ENCODE peak calls at places on chromosomes 11 and 22, in four cellular contexts. One of them, this sample, is unnamed.

GRCh38 chr11:132365650-132366049 is 995.2 kb downstream of the NTM start:
- DNase-seq in IMR-90: no peak
- DNase-seq in H9: no peak
- DNase-seq in PC-3: no peak
- DNase-seq in this sample: no peak

GRCh38 chr11:76638267-76639197 is 32.0 kb downstream of the LRRC32 start:
- DNase-seq in H9: no peak
- DNase-seq in PC-3: no peak
- DNase-seq in IMR-90: no peak
- DNase-seq in this sample: no peak

GRCh38 chr22:46180370-46181137 is 30.2 kb downstream of the PPARA start:
- DNase-seq in H9: no peak
- DNase-seq in IMR-90: no peak
- DNase-seq in PC-3: no peak
- DNase-seq in this sample: no peak

GRCh38 chr11:76282106-76282630 is 75.9 kb upstream of the WNT11 start:
- DNase-seq in IMR-90: no peak
- DNase-seq in H9: no peak
- DNase-seq in PC-3: no peak
- DNase-seq in this sample: no peak

GRCh38 chr11:1460396-1460795 is 26.2 kb downstream of the MOB2 start:
- DNase-seq in H9: no peak
- DNase-seq in IMR-90: peak; percentile 45
- DNase-seq in PC-3: no peak
- DNase-seq in this sample: no peak

GRCh38 chr11:32094931-32095330 is 4.1 kb downstream of the RCN1 start:
- DNase-seq in IMR-90: no peak
- DNase-seq in PC-3: no peak
- DNase-seq in H9: no peak
- DNase-seq in this sample: no peak

GRCh38 chr11:33952805-33953204 is 60.9 kb upstream of the LMO2 start:
- DNase-seq in PC-3: no peak
- DNase-seq in IMR-90: no peak
- DNase-seq in H9: no peak
- DNase-seq in this sample: no peak

GRCh38 chr11:57275582-57275981 is 38.5 kb upstream of the APLNR start:
- DNase-seq in IMR-90: peak; percentile 23
- DNase-seq in PC-3: no peak
- DNase-seq in H9: no peak
- DNase-seq in this sample: peak; percentile 83

GRCh38 chr11:16178273-16178672 is 178.1 kb downstream of the SOX6 start:
- DNase-seq in PC-3: no peak
- DNase-seq in IMR-90: no peak
- DNase-seq in H9: no peak
- DNase-seq in this sample: no peak

GRCh38 chr22:50737728-50738648 is at the start of gene ACR:
- DNase-seq in H9: no peak
- DNase-seq in IMR-90: no peak
- DNase-seq in PC-3: no peak
- DNase-seq in this sample: no peak

GRCh38 chr22:49011379-49011768 is 816.3 kb downstream of the BRD1 start:
- DNase-seq in PC-3: no peak
- DNase-seq in H9: peak; percentile 10
- DNase-seq in IMR-90: no peak
- DNase-seq in this sample: no peak

GRCh38 chr22:37165066-37165465 is 15.3 kb upstream of the IL2RB start:
- DNase-seq in IMR-90: no peak
- DNase-seq in H9: no peak
- DNase-seq in PC-3: no peak
- DNase-seq in this sample: no peak

GRCh38 chr11:104918113-104918824 is 20.0 kb upstream of the CASP12 start:
- DNase-seq in H9: no peak
- DNase-seq in IMR-90: peak; percentile 93
- DNase-seq in PC-3: peak; percentile 64
- DNase-seq in this sample: peak; percentile 98

GRCh38 chr22:24191893-24192292 is 10.6 kb downstream of the SUSD2 start:
- DNase-seq in PC-3: no peak
- DNase-seq in H9: no peak
- DNase-seq in IMR-90: no peak
- DNase-seq in this sample: no peak

GRCh38 chr11:42960521-42961088 is 351.2 kb upstream of the API5 start:
- DNase-seq in IMR-90: no peak
- DNase-seq in PC-3: no peak
- DNase-seq in H9: no peak
- DNase-seq in this sample: no peak

GRCh38 chr11:74824285-74824982 is 75.8 kb downstream of the RNF169 start:
- DNase-seq in IMR-90: no peak
- DNase-seq in PC-3: no peak
- DNase-seq in H9: no peak
- DNase-seq in this sample: no peak

GRCh38 chr11:122743949-122744876 is 88.7 kb downstream of the UBASH3B start:
- DNase-seq in IMR-90: no peak
- DNase-seq in H9: no peak
- DNase-seq in PC-3: no peak
- DNase-seq in this sample: peak; percentile 82

GRCh38 chr11:75938543-75938942 is 123.5 kb downstream of the UVRAG start:
- DNase-seq in IMR-90: peak; percentile 45
- DNase-seq in PC-3: peak; percentile 17
- DNase-seq in H9: no peak
- DNase-seq in this sample: peak; percentile 53

GRCh38 chr11:74726547-74727182 is 4.6 kb downstream of the CHRDL2 start:
- DNase-seq in H9: peak; percentile 82
- DNase-seq in IMR-90: peak; percentile 85
- DNase-seq in PC-3: peak; percentile 87
- DNase-seq in this sample: peak; percentile 60

GRCh38 chr11:69356703-69357457 is 62.9 kb downstream of the MYEOV start:
- DNase-seq in PC-3: no peak
- DNase-seq in H9: peak; percentile 14
- DNase-seq in IMR-90: no peak
- DNase-seq in this sample: no peak
- H4K20me1 ChIP-seq in PC-3: no peaks in the 10 kb centered on the region
- H4K20me1 ChIP-seq in H9: peaks cover 4% of the 10 kb centered on the region
- H4K20me1 ChIP-seq in IMR-90: no peaks in the 10 kb centered on the region
- H4K20me1 ChIP-seq in this sample: no peaks in the 10 kb centered on the region

DNA sequence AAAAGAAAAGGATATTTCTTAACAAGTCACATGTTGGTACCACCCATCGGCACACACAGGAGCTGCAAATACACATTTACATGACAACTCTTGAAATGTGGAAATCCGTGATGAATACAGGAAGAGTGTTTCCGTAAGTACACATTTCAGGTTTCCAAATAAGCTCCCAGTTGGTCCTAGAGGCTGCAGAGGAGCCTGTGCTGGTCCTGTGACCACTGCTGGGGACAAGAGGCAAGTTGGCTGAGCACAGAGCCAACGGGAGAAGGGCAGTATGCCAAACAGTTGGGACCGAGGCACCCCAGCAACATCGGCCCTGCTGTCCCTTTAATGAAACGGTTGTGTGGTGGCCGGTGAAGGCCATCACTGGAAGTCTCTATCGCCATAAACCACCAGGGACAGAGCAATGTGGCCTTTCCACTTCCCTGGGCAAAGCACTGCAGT is 38.5 kb upstream of the ARFGAP3 start:
- DNase-seq in PC-3: no peak
- DNase-seq in H9: no peak
- DNase-seq in IMR-90: no peak
- DNase-seq in this sample: no peak
- H3K9ac ChIP-seq in PC-3: no peak overlapping the region
- H3K9ac ChIP-seq in H9: no peak overlapping the region
- H3K9ac ChIP-seq in IMR-90: no peak overlapping the region
- H3K9ac ChIP-seq in this sample: no peak overlapping the region

GRCh38 chr11:61832207-61832606 is 4.1 kb downstream of the FADS2 start:
- DNase-seq in H9: no peak
- DNase-seq in PC-3: no peak
- DNase-seq in IMR-90: no peak
- DNase-seq in this sample: no peak
- H4K20me1 ChIP-seq in H9: no peaks in the 10 kb centered on the region
- H4K20me1 ChIP-seq in PC-3: peaks cover 39% of the 10 kb centered on the region
- H4K20me1 ChIP-seq in IMR-90: peaks cover 45% of the 10 kb centered on the region
- H4K20me1 ChIP-seq in this sample: peaks cover 4% of the 10 kb centered on the region

DNA sequence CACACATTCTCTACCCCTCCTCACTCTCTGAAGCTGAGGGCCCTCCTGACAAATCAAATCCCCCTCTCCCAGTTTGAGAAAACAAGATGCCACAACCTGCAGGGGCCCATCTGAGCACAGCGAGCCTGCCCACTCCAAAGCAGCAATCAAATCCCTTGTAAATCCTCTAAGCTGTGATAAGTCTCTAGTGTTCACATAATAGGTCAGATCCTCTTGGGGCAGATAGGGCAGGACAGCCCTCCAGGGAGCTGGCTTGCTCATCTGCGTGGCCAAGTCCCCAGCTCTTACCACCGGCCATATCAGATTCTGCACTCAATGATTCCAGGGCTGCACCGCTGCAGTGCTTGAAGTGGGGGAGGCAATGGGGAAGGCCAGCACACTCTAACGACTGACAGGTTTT is 29.6 kb upstream of the FLI1 start:
- DNase-seq in PC-3: no peak
- DNase-seq in H9: no peak
- DNase-seq in IMR-90: no peak
- DNase-seq in this sample: no peak
- H3K9ac ChIP-seq in PC-3: no peak overlapping the region
- H3K9ac ChIP-seq in H9: no peak overlapping the region
- H3K9ac ChIP-seq in IMR-90: no peak overlapping the region
- H3K9ac ChIP-seq in this sample: no peak overlapping the region

DNA sequence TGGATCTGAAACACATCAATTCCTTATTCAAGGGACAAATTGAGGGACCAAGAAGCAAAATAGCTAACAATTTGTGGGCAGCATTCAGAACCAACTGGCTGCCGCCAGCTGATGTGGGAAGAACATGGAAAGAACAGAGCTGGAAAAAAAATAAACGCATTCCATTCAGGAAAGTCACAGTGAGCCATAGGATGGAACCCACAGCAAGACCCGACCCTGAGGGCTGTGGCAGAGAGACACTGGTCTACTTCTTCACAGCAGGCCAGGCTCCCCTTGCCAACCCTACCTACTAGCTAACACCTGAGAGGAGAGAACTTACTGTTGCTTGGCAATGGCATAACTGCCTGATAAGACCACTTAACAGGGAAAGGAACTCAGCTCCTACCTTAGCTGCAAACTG is 123.5 kb upstream of the APOA1 start:
- DNase-seq in IMR-90: peak; percentile 83
- DNase-seq in PC-3: peak; percentile 76
- DNase-seq in H9: no peak
- DNase-seq in this sample: peak; percentile 23
- H4K20me1 ChIP-seq in IMR-90: peaks cover 8% of the 10 kb centered on the region
- H4K20me1 ChIP-seq in PC-3: peaks cover 9% of the 10 kb centered on the region
- H4K20me1 ChIP-seq in H9: peaks cover 3% of the 10 kb centered on the region
- H4K20me1 ChIP-seq in this sample: peaks cover 6% of the 10 kb centered on the region

GRCh38 chr22:30170126-30170525 is 76.4 kb downstream of the LIF start:
- DNase-seq in PC-3: no peak
- DNase-seq in IMR-90: no peak
- DNase-seq in H9: no peak
- DNase-seq in this sample: no peak
- H3K9ac ChIP-seq in PC-3: no peak overlapping the region
- H3K9ac ChIP-seq in IMR-90: no peak overlapping the region
- H3K9ac ChIP-seq in H9: no peak overlapping the region
- H3K9ac ChIP-seq in this sample: no peak overlapping the region